ENCODE peak calls at places on chromosomes 2 and 18, in seven cellular contexts. M is adrenal gland, Q is breast epithelium, T is BE2C, V is chondrocyte, O is transverse colon, S is HFFc6. H is an unnamed sample.

GRCh38 chr2:30245364-30245763 is 14.0 kb downstream of the LBH start:
- DNase-seq in M (no peak), Q (no peak), T (no peak), V (no peak), O (no peak), S (no peak), H (no peak)

GRCh38 chr2:221844187-221844586 is 272.1 kb upstream of the EPHA4 start:
- DNase-seq in M (no peak), Q (no peak), T (no peak), V (no peak), O (no peak), S (no peak), H (no peak)

GRCh38 chr2:208210688-208211451 is 21.0 kb upstream of the C2orf80 start:
- DNase-seq in M (no peak), Q (no peak), T (no peak), V (no peak), O (no peak), S (no peak), H (no peak)

GRCh38 chr18:9366126-9366714 is 31.6 kb downstream of the TWSG1 start:
- DNase-seq in M (peak), Q (peak), T (no peak), V (no peak), O (peak), S (peak), H (no peak)

GRCh38 chr2:177516786-177517544 is 124.4 kb downstream of the AGPS start:
- DNase-seq in M (no peak), Q (no peak), T (no peak), V (no peak), O (no peak), S (no peak), H (no peak)

GRCh38 chr2:115386465-115386864 is 944.0 kb downstream of the DPP10 start:
- DNase-seq in M (no peak), Q (no peak), T (no peak), V (no peak), O (no peak), S (no peak), H (no peak)

GRCh38 chr2:9463698-9464034 is 10.7 kb upstream of the IAH1 start:
- DNase-seq in M (no peak), Q (no peak), T (no peak), V (no peak), O (no peak), S (no peak), H (no peak)

GRCh38 chr18:10099539-10100140 is 185.8 kb downstream of the VAPA start:
- DNase-seq in M (no peak), Q (no peak), T (no peak), V (no peak), O (no peak), S (peak), H (no peak)

GRCh38 chr2:162795312-162795711 is 43.3 kb downstream of the KCNH7 start:
- DNase-seq in M (peak), Q (no peak), T (no peak), V (no peak), O (peak), S (no peak), H (no peak)

GRCh38 chr18:35458271-35458670 is 39.5 kb downstream of the INO80C start:
- DNase-seq in M (no peak), Q (no peak), T (no peak), V (no peak), O (no peak), S (no peak), H (no peak)

GRCh38 chr2:100853909-100854810 is 34.2 kb downstream of the NPAS2 start:
- DNase-seq in M (peak), Q (no peak), T (no peak), V (no peak), O (no peak), S (no peak), H (no peak)

DNA sequence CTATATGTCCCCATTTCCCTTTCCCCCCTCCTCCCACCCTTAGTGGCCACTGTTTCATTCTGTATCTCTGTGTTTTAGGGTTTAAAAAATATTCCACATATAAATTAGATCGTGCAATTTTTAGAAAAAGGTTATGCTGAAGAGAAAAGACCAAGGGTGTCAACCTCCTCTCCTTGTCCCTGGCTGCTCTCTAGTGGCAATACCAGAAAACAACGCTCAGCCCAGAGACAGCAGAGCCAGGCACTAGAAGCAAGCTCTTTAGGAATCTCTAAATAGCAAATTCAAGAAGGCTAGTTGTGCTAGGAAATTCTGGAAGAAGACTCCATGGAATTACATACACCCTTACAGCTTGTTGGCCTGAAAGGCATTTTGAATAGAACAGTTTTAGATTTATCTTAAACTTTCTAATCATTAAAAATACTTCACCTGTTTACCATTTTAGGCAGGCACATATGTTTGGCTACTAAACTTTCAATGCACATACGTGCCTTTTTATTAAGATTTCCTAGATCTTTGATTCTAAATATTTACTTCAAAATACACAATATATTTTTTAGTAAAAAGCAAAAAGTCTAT is 35.1 kb upstream of the RASGRP3 start:
- DNase-seq in M (peak), Q (no peak), T (peak), V (no peak), O (peak), S (peak), H (no peak)
- TF ChIP-seq CTCF in M (peak), Q (peak), T (peak), V (peak), O (no peak), S (peak), H (no peak)

DNA sequence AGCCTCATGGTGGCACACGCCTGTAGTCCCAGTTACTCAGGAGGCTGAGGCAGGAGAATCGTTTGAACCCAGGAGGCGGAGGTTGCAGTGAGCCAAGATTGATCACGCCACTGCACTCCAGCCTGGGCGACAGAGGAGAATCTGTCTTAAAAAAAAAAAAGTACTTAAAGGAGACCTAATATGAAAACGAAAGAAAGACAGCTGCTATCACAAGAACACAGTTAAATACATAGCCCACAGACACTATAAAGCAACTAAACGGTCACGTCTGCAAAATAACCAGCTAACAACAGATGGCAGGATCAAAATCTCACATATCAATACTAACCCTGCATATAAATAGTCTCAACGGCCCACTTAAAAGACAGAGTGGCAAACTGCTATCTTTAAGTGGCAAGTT is 43.9 kb upstream of the TACR1 start:
- DNase-seq in M (no peak), Q (no peak), T (no peak), V (no peak), O (no peak), S (no peak), H (no peak)
- TF ChIP-seq CTCF in M (no peak), Q (no peak), T (no peak), V (no peak), O (no peak), S (no peak), H (no peak)

GRCh38 chr2:60840880-60841279 is 40.5 kb upstream of the REL start:
- DNase-seq in M (no peak), Q (no peak), T (no peak), V (no peak), O (peak), S (no peak), H (no peak)
- TF ChIP-seq CTCF in M (no peak), Q (no peak), T (no peak), V (no peak), O (no peak), S (no peak), H (no peak)

GRCh38 chr2:206982360-206982759 is 43.0 kb downstream of the CPO start:
- DNase-seq in M (no peak), Q (no peak), T (no peak), V (no peak), O (no peak), S (no peak), H (no peak)

GRCh38 chr2:206980413-206980812 is 41.1 kb downstream of the CPO start:
- DNase-seq in M (no peak), Q (no peak), T (no peak), V (no peak), O (no peak), S (no peak), H (no peak)

GRCh38 chr2:206981089-206981674 is 41.9 kb downstream of the CPO start:
- DNase-seq in M (peak), Q (no peak), T (no peak), V (no peak), O (no peak), S (no peak), H (no peak)

GRCh38 chr2:206983156-206983875 is 44.0 kb downstream of the CPO start:
- DNase-seq in M (peak), Q (no peak), T (peak), V (no peak), O (no peak), S (no peak), H (no peak)

GRCh38 chr2:206981739-206982336 is 42.5 kb downstream of the CPO start:
- DNase-seq in M (peak), Q (peak), T (peak), V (no peak), O (peak), S (peak), H (no peak)
- TF ChIP-seq CTCF in M (peak), Q (peak), T (peak), V (peak), O (peak), S (peak), H (no peak)

DNA sequence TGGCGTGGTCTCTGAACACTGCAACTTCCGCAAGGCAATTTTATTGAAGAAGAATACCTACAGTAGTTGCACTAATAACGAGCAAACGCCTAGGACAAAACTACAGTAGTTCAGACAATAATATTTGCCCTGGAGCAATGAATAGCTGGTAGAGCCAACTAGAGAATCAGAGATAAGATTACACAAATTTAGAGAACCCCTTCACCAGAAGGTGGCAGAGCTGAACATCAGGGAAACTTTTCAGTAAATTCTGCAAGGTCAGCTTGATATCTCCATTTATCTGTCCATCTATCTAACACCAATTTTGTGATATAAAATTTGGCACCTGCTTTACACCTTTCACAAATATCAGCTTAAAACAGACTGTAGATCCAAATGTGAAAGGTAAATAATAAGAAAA is 43.8 kb downstream of the CDH19 start:
- DNase-seq in M (peak), Q (no peak), T (peak), V (no peak), O (no peak), S (no peak), H (no peak)
- TF ChIP-seq CTCF in M (peak), Q (no peak), T (peak), V (peak), O (peak), S (no peak), H (no peak)

GRCh38 chr2:173288561-173288960 is 66.1 kb upstream of the CDCA7 start:
- DNase-seq in M (peak), Q (no peak), T (no peak), V (no peak), O (no peak), S (peak), H (no peak)

GRCh38 chr2:173287594-173287993 is 67.1 kb upstream of the CDCA7 start:
- DNase-seq in M (no peak), Q (no peak), T (no peak), V (no peak), O (no peak), S (no peak), H (no peak)

GRCh38 chr2:173282795-173283545 is 71.7 kb upstream of the CDCA7 start:
- DNase-seq in M (no peak), Q (peak), T (no peak), V (no peak), O (no peak), S (no peak), H (no peak)

GRCh38 chr2:173290046-173290445 is 64.6 kb upstream of the CDCA7 start:
- DNase-seq in M (no peak), Q (no peak), T (no peak), V (no peak), O (no peak), S (no peak), H (no peak)

DNA sequence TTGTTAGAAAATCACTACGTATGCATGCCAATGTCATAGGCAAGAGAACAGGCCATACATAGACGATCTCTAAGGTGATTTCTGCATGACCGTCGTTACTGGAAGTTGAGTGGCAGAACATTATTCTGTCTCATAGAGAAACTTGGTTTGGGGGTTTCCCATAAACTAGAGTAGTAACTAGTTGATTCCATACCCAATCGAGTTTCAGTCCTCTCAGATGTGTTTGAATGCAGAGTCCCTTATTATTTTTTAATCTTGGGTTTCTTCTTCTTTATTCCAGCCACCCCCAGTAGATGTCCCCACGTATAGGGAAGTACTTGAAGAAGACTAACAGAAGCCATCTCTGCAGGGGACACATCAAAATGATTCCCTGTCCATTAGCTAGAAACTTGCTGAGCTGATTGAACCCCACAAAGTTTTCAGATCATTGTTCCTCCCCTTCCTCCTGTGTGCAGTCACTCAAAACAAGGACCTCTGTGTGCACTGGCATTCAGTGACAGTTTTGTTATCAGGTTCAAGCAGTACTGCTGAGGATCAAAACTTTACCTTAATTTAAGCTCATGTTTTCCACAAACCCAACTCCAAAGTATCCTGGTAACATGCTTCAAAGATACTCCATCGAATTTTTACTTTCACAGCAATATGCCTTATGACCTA is 68.4 kb upstream of the CDCA7 start:
- DNase-seq in M (no peak), Q (no peak), T (no peak), V (no peak), O (no peak), S (no peak), H (no peak)
- TF ChIP-seq CTCF in M (no peak), Q (no peak), T (no peak), V (peak), O (no peak), S (no peak), H (no peak)

DNA sequence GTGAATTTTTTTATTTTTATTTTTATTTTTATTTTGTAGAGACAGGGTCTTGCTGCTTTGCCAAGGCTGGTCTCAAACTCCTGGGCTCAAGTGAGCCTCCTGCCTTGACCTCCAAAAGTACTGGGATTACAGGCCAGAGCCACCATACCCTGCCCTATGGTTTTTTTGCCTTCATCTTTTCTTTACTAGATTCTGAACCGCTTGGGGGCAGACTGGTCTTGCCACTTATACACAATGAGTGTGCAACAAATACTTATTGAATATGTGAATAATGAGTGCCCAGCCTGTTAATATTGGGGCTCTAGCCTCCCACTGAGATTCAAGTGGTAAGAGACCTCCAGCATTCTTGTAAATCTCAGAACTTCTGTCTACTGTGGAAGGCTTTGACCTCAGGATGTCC is 3.9 kb downstream of the NCK2 start:
- DNase-seq in M (no peak), Q (no peak), T (no peak), V (no peak), O (no peak), S (no peak), H (no peak)
- TF ChIP-seq CTCF in M (no peak), Q (no peak), T (peak), V (peak), O (no peak), S (no peak), H (no peak)

GRCh38 chr2:206480620-206481019 is 37.3 kb downstream of the ADAM23 start:
- DNase-seq in M (no peak), Q (no peak), T (no peak), V (no peak), O (no peak), S (no peak), H (no peak)

GRCh38 chr2:206482123-206482522 is 38.8 kb downstream of the ADAM23 start:
- DNase-seq in M (no peak), Q (no peak), T (no peak), V (no peak), O (no peak), S (no peak), H (no peak)

GRCh38 chr2:206480161-206480560 is 36.8 kb downstream of the ADAM23 start:
- DNase-seq in M (no peak), Q (no peak), T (no peak), V (no peak), O (no peak), S (no peak), H (no peak)

GRCh38 chr2:206481056-206481455 is 37.7 kb downstream of the ADAM23 start:
- DNase-seq in M (no peak), Q (no peak), T (no peak), V (no peak), O (no peak), S (no peak), H (no peak)

GRCh38 chr2:206482633-206483032 is 39.3 kb downstream of the ADAM23 start:
- DNase-seq in M (no peak), Q (no peak), T (no peak), V (no peak), O (no peak), S (no peak), H (no peak)
- TF ChIP-seq CTCF in M (no peak), Q (no peak), T (no peak), V (no peak), O (no peak), S (no peak), H (no peak)

GRCh38 chr2:234251326-234252271 is 201.1 kb downstream of the SPP2 start:
- DNase-seq in M (no peak), Q (peak), T (no peak), V (no peak), O (peak), S (peak), H (no peak)

GRCh38 chr2:234247453-234248180 is 197.1 kb downstream of the SPP2 start:
- DNase-seq in M (no peak), Q (no peak), T (no peak), V (no peak), O (no peak), S (no peak), H (no peak)

GRCh38 chr2:234245945-234246344 is 195.4 kb downstream of the SPP2 start:
- DNase-seq in M (no peak), Q (no peak), T (no peak), V (no peak), O (no peak), S (peak), H (no peak)

GRCh38 chr2:234249873-234250272 is 199.4 kb downstream of the SPP2 start:
- DNase-seq in M (no peak), Q (peak), T (no peak), V (no peak), O (no peak), S (peak), H (no peak)

GRCh38 chr2:234249006-234249405 is 198.5 kb downstream of the SPP2 start:
- DNase-seq in M (no peak), Q (no peak), T (no peak), V (no peak), O (no peak), S (no peak), H (no peak)
- TF ChIP-seq CTCF in M (no peak), Q (no peak), T (no peak), V (peak), O (no peak), S (peak), H (no peak)

DNA sequence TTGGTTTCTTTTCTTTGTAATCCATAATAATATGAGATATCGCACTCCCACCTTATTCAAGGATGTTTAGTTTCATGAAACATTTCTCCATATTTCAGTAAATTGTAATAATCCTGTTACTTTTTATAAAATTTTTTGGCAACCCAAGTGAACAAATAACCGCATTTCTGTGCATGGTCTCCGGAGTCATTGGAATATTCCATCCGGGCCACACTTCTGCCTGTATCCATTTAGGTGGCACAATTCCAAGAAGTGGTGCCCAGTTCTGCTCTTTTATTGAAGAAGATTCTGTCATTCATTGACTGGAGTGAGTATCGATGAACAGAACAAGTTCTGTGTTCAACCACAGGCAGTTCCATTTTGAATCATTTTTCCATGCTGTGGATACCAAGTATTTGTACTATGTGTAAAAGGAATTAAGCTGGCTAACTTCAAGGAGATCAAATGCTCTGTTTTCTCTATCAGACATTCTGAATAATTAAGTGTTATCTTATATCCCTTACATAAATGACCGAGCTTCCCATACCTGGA is 26.6 kb upstream of the ICOS start:
- DNase-seq in M (no peak), Q (no peak), T (no peak), V (no peak), O (no peak), S (no peak), H (no peak)
- TF ChIP-seq CTCF in M (no peak), Q (no peak), T (no peak), V (peak), O (no peak), S (peak), H (no peak)